ENCODE peak calls at places on chromosome 11, in six cellular contexts. P, G, T, W, O and Z are unnamed samples.
A peak's percentile ranks its signal among the peaks of the same experiment; 100 is the strongest.

GRCh38 chr11:951507-951906 is 25.8 kb downstream of the AP2A2 start:
- DNase-seq in T (no peak), P (no peak), W (no peak), G (no peak), O (no peak), Z (no peak)

GRCh38 chr11:123560001-123560400 is 94.4 kb downstream of the SCN3B start:
- DNase-seq in P (peak; percentile 83), T (no peak), G (peak; percentile 72), W (peak; percentile 78), O (peak; percentile 88), Z (no peak)

GRCh38 chr11:93905384-93905783 is 55.0 kb upstream of the VSTM5 start:
- DNase-seq in O (peak; percentile 68), W (no peak), T (no peak), P (peak; percentile 9), G (peak; percentile 13), Z (no peak)

GRCh38 chr11:103892603-103893002 is 143.8 kb upstream of the DDI1 start:
- DNase-seq in T (peak; percentile 12), W (no peak), P (peak; percentile 42), O (peak; percentile 83), G (peak; percentile 72), Z (no peak)

GRCh38 chr11:46293616-46294015 is 16.2 kb downstream of the CREB3L1 start:
- DNase-seq in W (no peak), T (no peak), G (peak; percentile 76), O (peak; percentile 98), P (peak; percentile 89), Z (no peak)

GRCh38 chr11:12005476-12005875 is 3.0 kb downstream of the DKK3 start:
- DNase-seq in O (peak; percentile 89), G (peak; percentile 85), T (no peak), P (peak; percentile 72), W (no peak), Z (no peak)

GRCh38 chr11:86211619-86212018 is 32.9 kb upstream of the EED start:
- DNase-seq in G (no peak), O (no peak), T (no peak), W (no peak), P (no peak), Z (no peak)

GRCh38 chr11:9688716-9689511 is 25.0 kb downstream of the SWAP70 start:
- DNase-seq in O (peak; percentile 81), P (peak; percentile 98), W (peak; percentile 55), G (peak; percentile 95), T (peak; percentile 63), Z (no peak)

GRCh38 chr11:554824-555499 is 5.6 kb downstream of the LMNTD2 start:
- DNase-seq in O (no peak), T (no peak), G (peak; percentile 40), W (no peak), P (no peak), Z (no peak)

GRCh38 chr11:69337211-69337721 is 43.3 kb downstream of the MYEOV start:
- DNase-seq in G (no peak), O (peak; percentile 93), P (peak; percentile 34), W (no peak), T (no peak), Z (no peak)

GRCh38 chr11:73530109-73530508 is 67.8 kb downstream of the FAM168A start:
- DNase-seq in T (no peak), G (no peak), W (no peak), P (no peak), O (no peak), Z (no peak)

GRCh38 chr11:71499125-71499524 is 27.9 kb upstream of the KRTAP5-7 start:
- DNase-seq in G (no peak), O (peak; percentile 8), W (no peak), P (no peak), T (no peak), Z (no peak)

GRCh38 chr11:112012877-112013276 is 12.3 kb upstream of the DLAT start:
- DNase-seq in T (no peak), W (no peak), P (peak; percentile 48), O (peak; percentile 52), G (peak; percentile 69), Z (no peak)

GRCh38 chr11:36672815-36673450 is 74.9 kb upstream of the RAG2 start:
- DNase-seq in G (peak; percentile 67), W (no peak), T (no peak), O (peak; percentile 58), P (peak; percentile 66), Z (peak; percentile 30)

GRCh38 chr11:117831661-117832415 is 7.3 kb upstream of the FXYD2 start:
- DNase-seq in O (no peak), G (no peak), W (no peak), T (no peak), P (no peak), Z (no peak)

GRCh38 chr11:19931141-19931767 is 218.6 kb downstream of the NAV2 start:
- DNase-seq in T (no peak), P (peak; percentile 85), G (peak; percentile 31), W (no peak), O (no peak), Z (no peak)

GRCh38 chr11:76056881-76057280 is 149.4 kb downstream of the WNT11 start:
- DNase-seq in G (no peak), W (no peak), T (no peak), O (no peak), P (no peak), Z (no peak)

GRCh38 chr11:13303668-13304649 is 26.4 kb downstream of the BMAL1 start:
- DNase-seq in W (no peak), O (no peak), T (no peak), G (no peak), P (no peak), Z (no peak)

GRCh38 chr11:78192911-78193341 is 4.2 kb downstream of the USP35 start:
- DNase-seq in O (no peak), W (peak; percentile 20), P (peak; percentile 37), G (peak; percentile 33), T (no peak), Z (no peak)

GRCh38 chr11:106063009-106063408 is 14.1 kb downstream of the KBTBD3 start:
- DNase-seq in P (no peak), O (no peak), G (no peak), T (no peak), W (no peak), Z (no peak)

GRCh38 chr11:134476435-134477021 is 64.5 kb upstream of the B3GAT1 start:
- DNase-seq in P (no peak), T (no peak), W (no peak), G (no peak), O (no peak), Z (no peak)

DNA sequence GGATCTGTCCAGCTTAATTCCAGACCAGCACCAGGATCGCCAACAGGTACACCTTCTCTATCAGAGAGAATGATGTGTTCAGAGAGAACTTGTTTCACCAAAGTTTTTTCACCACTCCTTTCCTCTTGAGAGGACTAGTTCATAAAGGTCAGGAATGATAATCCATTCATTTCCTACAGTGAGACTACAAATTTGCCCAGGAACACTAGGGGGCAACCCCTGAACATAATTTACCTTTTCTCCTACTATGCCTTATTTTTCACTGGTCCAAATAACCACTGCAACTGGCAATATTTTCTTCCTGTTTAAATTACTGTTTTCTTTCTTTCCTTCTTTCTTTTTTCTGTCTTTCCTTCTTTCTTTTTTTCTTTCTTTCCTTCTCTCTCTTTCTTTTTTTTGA is 22.5 kb downstream of the CAVIN3 start:
- DNase-seq in G (no peak), P (peak; percentile 36), W (no peak), T (no peak), O (no peak), Z (no peak)
- TF ChIP-seq CTCF in G (peak; percentile 52), P (peak; percentile 54), W (no peak), T (peak; percentile 58), O (peak; percentile 46), Z (peak; percentile 73)

GRCh38 chr11:17026487-17027082 is 12.4 kb upstream of the PLEKHA7 start:
- DNase-seq in G (no peak), W (no peak), O (no peak), T (no peak), P (no peak), Z (no peak)

GRCh38 chr11:17020831-17021230 is 6.6 kb upstream of the PLEKHA7 start:
- DNase-seq in P (no peak), O (no peak), G (no peak), W (no peak), T (no peak), Z (no peak)

GRCh38 chr11:17024924-17025323 is 10.7 kb upstream of the PLEKHA7 start:
- DNase-seq in P (no peak), O (no peak), G (no peak), W (no peak), T (no peak), Z (no peak)

GRCh38 chr11:17019231-17019630 is 5.0 kb upstream of the PLEKHA7 start:
- DNase-seq in W (no peak), G (no peak), T (no peak), P (no peak), O (no peak), Z (no peak)

GRCh38 chr11:17021550-17021949 is 7.3 kb upstream of the PLEKHA7 start:
- DNase-seq in O (no peak), T (no peak), G (no peak), W (no peak), P (no peak), Z (no peak)
- H3K4me3 ChIP-seq in O (no peak overlapping the region), T (no peak overlapping the region), G (no peak overlapping the region), W (no peak overlapping the region), P (no peak overlapping the region), Z (no peak overlapping the region)

GRCh38 chr11:126391970-126392637 is 36.6 kb downstream of the ST3GAL4 start:
- DNase-seq in T (no peak), O (no peak), G (peak; percentile 35), P (no peak), W (peak; percentile 60), Z (no peak)
- TF ChIP-seq CTCF in T (no peak), O (no peak), G (peak; percentile 7), P (no peak), W (peak; percentile 23), Z (peak; percentile 19)

DNA sequence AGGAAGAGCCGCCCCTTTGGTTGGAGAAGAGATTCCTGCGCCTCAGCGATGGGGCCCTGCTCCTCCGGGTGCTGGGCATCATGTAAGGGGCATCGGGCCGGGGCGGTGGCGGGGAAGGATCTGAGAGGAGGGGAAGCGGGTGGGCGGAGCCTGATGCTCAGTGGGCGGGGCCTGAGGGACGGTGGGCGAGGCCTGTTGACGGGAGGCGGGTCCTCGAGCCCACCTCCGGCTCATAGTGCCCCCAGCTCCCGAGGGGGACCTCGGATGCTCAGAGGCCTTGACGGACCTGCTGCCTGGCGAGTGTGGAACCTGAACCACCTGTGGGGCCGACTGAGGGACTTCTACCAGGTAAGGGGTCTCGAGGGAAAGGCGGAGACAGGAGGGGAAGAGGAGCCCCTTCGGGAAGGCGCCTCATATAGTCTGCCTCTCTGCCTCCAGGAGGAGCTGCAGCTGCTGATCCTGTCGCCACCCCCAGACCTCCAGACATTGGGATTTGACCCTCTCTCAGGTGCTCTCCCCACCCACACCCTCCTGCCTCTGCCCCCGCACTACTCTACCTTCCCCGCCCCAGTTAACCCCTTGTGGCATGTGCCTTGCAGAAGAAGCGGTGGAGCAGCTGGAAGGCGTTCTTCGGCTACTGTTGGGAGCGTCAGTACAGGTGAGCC is 799 bp downstream of the CCDC88B start:
- DNase-seq in W (no peak), O (no peak), G (no peak), T (no peak), P (no peak), Z (no peak)
- H3K4me3 ChIP-seq in W (no peak overlapping the region), O (no peak overlapping the region), G (no peak overlapping the region), T (no peak overlapping the region), P (no peak overlapping the region), Z (no peak overlapping the region)

GRCh38 chr11:114942207-114942606 is 263.9 kb downstream of the NXPE2 start:
- DNase-seq in W (no peak), P (no peak), O (no peak), T (no peak), G (no peak), Z (no peak)
- TF ChIP-seq CTCF in W (no peak), P (no peak), O (no peak), T (no peak), G (no peak), Z (peak; percentile 9)

GRCh38 chr11:62555464-62556092 is 9.0 kb upstream of the AHNAK start:
- DNase-seq in O (peak; percentile 30), P (peak; percentile 62), G (no peak), W (no peak), T (no peak), Z (no peak)
- H3K4me3 ChIP-seq in O (no peak overlapping the region), P (peak overlapping the region; percentile 48), G (no peak overlapping the region), W (no peak overlapping the region), T (no peak overlapping the region), Z (peak overlapping the region; percentile 54)